ENCODE peak calls at places on chromosome 14, in ten cellular contexts. A is psoas muscle; G is ovary; U is Panc1; L is CD8-positive, alpha-beta T cell; M is left ventricle myocardium inferior; C is astrocyte of the spinal cord; P is HFF-Myc; J is Peyer's patch; S is BE2C. R is an unnamed sample.

GRCh38 chr14:105095236-105095805 is 30.1 kb upstream of the GPR132 start:
- DNase-seq in A (no peak), G (no peak), U (no peak), L (no peak), M (no peak), C (no peak), P (no peak), J (no peak), S (no peak), R (no peak)

GRCh38 chr14:90274808-90275454 is 18.6 kb downstream of the PSMC1 start:
- DNase-seq in A (no peak), G (no peak), U (no peak), L (no peak), M (no peak), C (peak; percentile 76), P (no peak), J (no peak), S (no peak), R (no peak)

GRCh38 chr14:34211732-34212131 is 250.3 kb downstream of the SPTSSA start:
- DNase-seq in A (no peak), G (no peak), U (no peak), L (no peak), M (no peak), C (no peak), P (no peak), J (no peak), S (no peak), R (no peak)

GRCh38 chr14:105141026-105141425 is 27.6 kb downstream of the JAG2 start:
- DNase-seq in A (no peak), G (no peak), U (no peak), L (no peak), M (no peak), C (no peak), P (no peak), J (no peak), S (no peak), R (no peak)

GRCh38 chr14:88184956-88185355 is 138.1 kb downstream of the KCNK10 start:
- DNase-seq in A (no peak), G (no peak), U (no peak), L (no peak), M (no peak), C (no peak), P (no peak), J (no peak), S (no peak), R (no peak)

GRCh38 chr14:52844262-52845060 is 53.1 kb upstream of the GNPNAT1 start:
- DNase-seq in A (no peak), G (peak; percentile 16), U (no peak), L (no peak), M (no peak), C (no peak), P (no peak), J (no peak), S (no peak), R (no peak)

GRCh38 chr14:87864356-87865230 is 128.4 kb downstream of the GALC start:
- DNase-seq in A (no peak), G (no peak), U (no peak), L (no peak), M (no peak), C (no peak), P (no peak), J (no peak), S (no peak), R (no peak)

GRCh38 chr14:52919971-52920370 is 30.9 kb downstream of the FERMT2 start:
- DNase-seq in A (no peak), G (no peak), U (no peak), L (no peak), M (no peak), C (peak; percentile 40), P (no peak), J (no peak), S (no peak), R (peak; percentile 77)

GRCh38 chr14:73526036-73526984 is 10.6 kb upstream of the ACOT1 start:
- DNase-seq in A (no peak), G (no peak), U (no peak), L (no peak), M (peak; percentile 59), C (peak; percentile 51), P (peak; percentile 16), J (no peak), S (peak; percentile 13), R (no peak)

GRCh38 chr14:74881425-74882102 is at the start of gene DLST:
- DNase-seq in A (peak; percentile 94), G (peak; percentile 83), U (no peak), L (peak; percentile 78), M (peak; percentile 88), C (peak; percentile 88), P (peak; percentile 50), J (peak; percentile 83), S (peak; percentile 91), R (no peak)

GRCh38 chr14:74875204-74875603 is 741 bp downstream of the PROX2 start:
- DNase-seq in A (no peak), G (no peak), U (no peak), L (no peak), M (no peak), C (no peak), P (no peak), J (no peak), S (no peak), R (no peak)

GRCh38 chr14:74879427-74880180 is 2.1 kb upstream of the DLST start:
- DNase-seq in A (no peak), G (no peak), U (no peak), L (no peak), M (no peak), C (no peak), P (no peak), J (no peak), S (no peak), R (no peak)

GRCh38 chr14:74871819-74872218 is 4.1 kb downstream of the PROX2 start:
- DNase-seq in A (no peak), G (no peak), U (no peak), L (no peak), M (no peak), C (no peak), P (no peak), J (no peak), S (no peak), R (no peak)

DNA sequence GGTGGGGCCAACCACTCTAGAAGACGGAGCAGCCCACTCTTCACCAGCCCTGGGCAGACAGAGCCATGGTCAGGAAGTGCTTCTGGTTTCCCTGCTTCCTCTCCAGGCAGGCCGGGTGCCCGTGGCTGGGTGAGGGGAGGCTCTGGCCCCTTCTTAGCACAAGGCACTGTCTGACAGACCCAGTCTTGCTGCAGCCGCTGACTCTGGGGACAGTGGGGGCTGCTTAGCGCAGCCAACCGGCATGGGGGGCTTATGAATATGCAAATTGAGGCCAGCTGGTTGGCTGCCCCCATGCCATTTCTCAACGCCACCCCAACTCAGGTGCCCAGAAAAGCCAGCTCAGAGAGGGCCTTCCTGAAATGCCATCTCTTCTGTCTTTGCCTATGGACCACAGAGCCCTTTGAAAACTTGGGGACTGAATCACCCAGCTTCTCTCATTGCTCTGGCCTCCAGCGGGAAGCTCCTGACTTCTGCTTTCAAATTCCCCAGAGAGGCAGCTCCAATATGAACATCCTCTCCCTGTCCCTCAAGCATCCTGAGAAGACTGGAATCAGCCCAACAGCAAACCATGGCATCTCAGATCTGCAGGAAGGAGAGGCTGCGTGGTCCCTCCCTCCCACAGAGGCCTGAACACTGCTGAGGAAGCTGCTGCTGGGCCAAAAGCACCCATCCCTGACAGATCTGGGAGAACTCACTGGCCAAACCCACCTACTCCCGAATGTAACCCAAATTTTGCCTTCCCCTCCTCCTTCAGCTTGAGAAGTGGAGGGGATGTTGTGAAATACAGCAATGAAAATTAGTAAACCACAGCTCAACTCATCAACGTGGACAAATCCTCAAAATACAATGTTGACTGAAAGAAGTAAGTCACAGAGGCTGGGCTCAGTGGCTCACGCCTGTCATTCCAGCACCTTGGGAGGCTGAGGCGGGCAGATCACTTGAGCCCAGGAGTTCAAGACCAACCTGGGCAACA is at the start of gene PROX2:
- DNase-seq in A (no peak), G (no peak), U (no peak), L (peak; percentile 11), M (no peak), C (no peak), P (no peak), J (peak; percentile 32), S (no peak), R (no peak)
- H3K4me3 ChIP-seq in A (no peak within 1 kb of the TSS), G (no peak within 1 kb of the TSS), U (no peak within 1 kb of the TSS), L (peak within 1 kb of the TSS; percentile 25), M (no peak within 1 kb of the TSS), C (no peak within 1 kb of the TSS), P (no peak within 1 kb of the TSS), J (no peak within 1 kb of the TSS), S (no peak within 1 kb of the TSS), R (no peak within 1 kb of the TSS)

GRCh38 chr14:51328089-51328941 is 88.3 kb downstream of the TMX1 start:
- DNase-seq in A (no peak), G (no peak), U (no peak), L (no peak), M (no peak), C (peak; percentile 85), P (no peak), J (no peak), S (no peak), R (no peak)

GRCh38 chr14:51333299-51333698 is 93.3 kb downstream of the TMX1 start:
- DNase-seq in A (no peak), G (no peak), U (no peak), L (no peak), M (no peak), C (no peak), P (no peak), J (no peak), S (no peak), R (no peak)

GRCh38 chr14:51327376-51327775 is 87.3 kb downstream of the TMX1 start:
- DNase-seq in A (no peak), G (no peak), U (no peak), L (no peak), M (no peak), C (no peak), P (no peak), J (no peak), S (no peak), R (no peak)

GRCh38 chr14:51331651-51332367 is 91.8 kb downstream of the TMX1 start:
- DNase-seq in A (no peak), G (no peak), U (no peak), L (no peak), M (no peak), C (no peak), P (no peak), J (no peak), S (no peak), R (no peak)

GRCh38 chr14:51328942-51329350 is 88.9 kb downstream of the TMX1 start:
- DNase-seq in A (no peak), G (peak; percentile 44), U (no peak), L (no peak), M (no peak), C (no peak), P (no peak), J (no peak), S (no peak), R (no peak)
- TF ChIP-seq CTCF in A (no peak), G (no peak), U (no peak), L (no peak), M (no peak), C (no peak), P (no peak), J (no peak), S (no peak), R (no peak)

GRCh38 chr14:61662001-61662400 is 33.3 kb upstream of the HIF1A start:
- DNase-seq in A (no peak), G (no peak), U (no peak), L (no peak), M (no peak), C (peak; percentile 40), P (no peak), J (no peak), S (no peak), R (no peak)
- H3K4me3 ChIP-seq in A (no peak overlapping the region), G (no peak overlapping the region), U (no peak overlapping the region), L (peak overlapping the region; percentile 2), M (no peak overlapping the region), C (no peak overlapping the region), P (no peak overlapping the region), J (no peak overlapping the region), S (no peak overlapping the region), R (no peak overlapping the region)

GRCh38 chr14:96205059-96205993 is 687 bp downstream of the BDKRB2 start:
- DNase-seq in A (no peak), G (no peak), U (no peak), L (no peak), M (no peak), C (no peak), P (no peak), J (no peak), S (no peak), R (no peak)
- TF ChIP-seq CTCF in A (no peak), G (no peak), U (no peak), L (no peak), M (no peak), C (no peak), P (no peak), J (peak; percentile 20), S (no peak), R (no peak)